ENCODE peak calls at places on chromosome 22, in seven cellular contexts. One of them, this sample, is unnamed.

GRCh38 chr22:48138855-48139254 is 1376.4 kb downstream of the TBC1D22A start:
- DNase-seq in uterus: no peak
- DNase-seq in IMR-90: no peak
- DNase-seq in tibial nerve: no peak
- DNase-seq in suprapubic skin: no peak
- DNase-seq in testis: no peak
- DNase-seq in endothelial cell of umbilical vein: no peak
- DNase-seq in this sample: no peak

GRCh38 chr22:20666560-20666959 is 107.4 kb upstream of the SERPIND1 start:
- DNase-seq in IMR-90: no peak
- DNase-seq in tibial nerve: no peak
- DNase-seq in uterus: no peak
- DNase-seq in testis: no peak
- DNase-seq in endothelial cell of umbilical vein: no peak
- DNase-seq in suprapubic skin: no peak
- DNase-seq in this sample: no peak

GRCh38 chr22:33866521-33866920 is 53.8 kb downstream of the LARGE1 start:
- DNase-seq in uterus: no peak
- DNase-seq in testis: no peak
- DNase-seq in IMR-90: no peak
- DNase-seq in endothelial cell of umbilical vein: no peak
- DNase-seq in suprapubic skin: no peak
- DNase-seq in tibial nerve: no peak
- DNase-seq in this sample: no peak

GRCh38 chr22:42452456-42452855 is 20.3 kb upstream of the NFAM1 start:
- DNase-seq in endothelial cell of umbilical vein: no peak
- DNase-seq in tibial nerve: no peak
- DNase-seq in suprapubic skin: no peak
- DNase-seq in IMR-90: no peak
- DNase-seq in uterus: no peak
- DNase-seq in testis: no peak
- DNase-seq in this sample: no peak

GRCh38 chr22:35892192-35892591 is 136.4 kb downstream of the RBFOX2 start:
- DNase-seq in suprapubic skin: no peak
- DNase-seq in tibial nerve: no peak
- DNase-seq in IMR-90: peak
- DNase-seq in uterus: peak
- DNase-seq in endothelial cell of umbilical vein: peak
- DNase-seq in testis: no peak
- DNase-seq in this sample: peak

GRCh38 chr22:23806837-23807236 is 20.1 kb downstream of the SMARCB1 start:
- DNase-seq in suprapubic skin: no peak
- DNase-seq in tibial nerve: no peak
- DNase-seq in IMR-90: no peak
- DNase-seq in uterus: no peak
- DNase-seq in endothelial cell of umbilical vein: no peak
- DNase-seq in testis: no peak
- DNase-seq in this sample: no peak

GRCh38 chr22:37018815-37019308 is 385 bp downstream of the TST start:
- DNase-seq in tibial nerve: peak
- DNase-seq in testis: peak
- DNase-seq in endothelial cell of umbilical vein: peak
- DNase-seq in IMR-90: peak
- DNase-seq in uterus: peak
- DNase-seq in suprapubic skin: no peak
- DNase-seq in this sample: peak

GRCh38 chr22:39299829-39300178 is 19.6 kb downstream of the RPL3 start:
- DNase-seq in IMR-90: no peak
- DNase-seq in endothelial cell of umbilical vein: no peak
- DNase-seq in tibial nerve: no peak
- DNase-seq in suprapubic skin: no peak
- DNase-seq in testis: no peak
- DNase-seq in uterus: no peak
- DNase-seq in this sample: no peak

GRCh38 chr22:24554316-24555159 is at the start of gene GUCD1:
- DNase-seq in endothelial cell of umbilical vein: peak
- DNase-seq in suprapubic skin: no peak
- DNase-seq in uterus: no peak
- DNase-seq in tibial nerve: no peak
- DNase-seq in IMR-90: peak
- DNase-seq in testis: peak
- DNase-seq in this sample: peak

GRCh38 chr22:46564084-46564714 is 26.8 kb upstream of the CELSR1 start:
- DNase-seq in IMR-90: no peak
- DNase-seq in tibial nerve: no peak
- DNase-seq in suprapubic skin: no peak
- DNase-seq in endothelial cell of umbilical vein: no peak
- DNase-seq in testis: no peak
- DNase-seq in uterus: no peak
- DNase-seq in this sample: no peak

GRCh38 chr22:49881856-49882255 is 28.2 kb downstream of the ZBED4 start:
- DNase-seq in tibial nerve: no peak
- DNase-seq in uterus: no peak
- DNase-seq in testis: no peak
- DNase-seq in IMR-90: no peak
- DNase-seq in suprapubic skin: no peak
- DNase-seq in endothelial cell of umbilical vein: no peak
- DNase-seq in this sample: no peak

GRCh38 chr22:17884084-17884483 is 109.8 kb upstream of the BID start:
- DNase-seq in suprapubic skin: no peak
- DNase-seq in IMR-90: no peak
- DNase-seq in testis: no peak
- DNase-seq in endothelial cell of umbilical vein: no peak
- DNase-seq in uterus: no peak
- DNase-seq in tibial nerve: no peak
- DNase-seq in this sample: peak

GRCh38 chr22:39173787-39174497 is 21.5 kb upstream of the CBX7 start:
- DNase-seq in tibial nerve: no peak
- DNase-seq in testis: no peak
- DNase-seq in IMR-90: no peak
- DNase-seq in endothelial cell of umbilical vein: no peak
- DNase-seq in suprapubic skin: peak
- DNase-seq in uterus: no peak
- DNase-seq in this sample: no peak

GRCh38 chr22:50524664-50525103 is 714 bp downstream of the SCO2 start:
- DNase-seq in testis: no peak
- DNase-seq in IMR-90: no peak
- DNase-seq in tibial nerve: no peak
- DNase-seq in suprapubic skin: no peak
- DNase-seq in endothelial cell of umbilical vein: no peak
- DNase-seq in uterus: no peak
- DNase-seq in this sample: no peak

GRCh38 chr22:49475253-49475652 is 352.4 kb downstream of the BRD1 start:
- DNase-seq in testis: no peak
- DNase-seq in tibial nerve: no peak
- DNase-seq in uterus: no peak
- DNase-seq in IMR-90: no peak
- DNase-seq in endothelial cell of umbilical vein: no peak
- DNase-seq in suprapubic skin: no peak
- DNase-seq in this sample: no peak

GRCh38 chr22:18994780-18995711 is 59.0 kb upstream of the PRODH start:
- DNase-seq in suprapubic skin: no peak
- DNase-seq in IMR-90: no peak
- DNase-seq in tibial nerve: no peak
- DNase-seq in uterus: no peak
- DNase-seq in testis: no peak
- DNase-seq in endothelial cell of umbilical vein: no peak
- DNase-seq in this sample: no peak

GRCh38 chr22:26170795-26171194 is 1.5 kb downstream of the SEZ6L start:
- DNase-seq in tibial nerve: no peak
- DNase-seq in suprapubic skin: peak
- DNase-seq in endothelial cell of umbilical vein: no peak
- DNase-seq in testis: peak
- DNase-seq in uterus: no peak
- DNase-seq in IMR-90: no peak
- DNase-seq in this sample: peak

DNA sequence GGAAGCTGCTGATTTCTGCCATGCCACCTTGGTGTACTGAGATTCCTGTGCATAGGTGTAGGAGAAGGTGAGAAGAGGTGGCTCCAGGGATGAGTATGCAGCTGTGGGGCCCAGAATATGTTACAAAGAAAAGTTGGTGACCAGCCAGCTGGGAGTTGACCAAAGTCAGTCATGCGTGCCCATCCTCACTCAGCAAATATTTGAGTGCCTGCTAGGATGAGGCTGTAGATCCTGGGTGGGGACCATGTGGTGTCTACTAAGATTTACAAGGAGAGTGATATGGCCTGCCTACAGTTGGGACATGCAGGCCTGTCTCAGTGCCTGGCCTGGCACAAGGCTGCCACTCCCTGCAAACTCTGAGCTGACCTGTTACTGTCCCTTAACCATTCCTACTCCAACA is 19.4 kb downstream of the RNF185 start:
- DNase-seq in endothelial cell of umbilical vein: no peak
- DNase-seq in testis: no peak
- DNase-seq in tibial nerve: no peak
- DNase-seq in suprapubic skin: peak
- DNase-seq in uterus: no peak
- DNase-seq in IMR-90: peak
- DNase-seq in this sample: peak
- H3K27ac ChIP-seq in endothelial cell of umbilical vein: no peak
- H3K27ac ChIP-seq in testis: no peak
- H3K27ac ChIP-seq in tibial nerve: no peak
- H3K27ac ChIP-seq in suprapubic skin: peak
- H3K27ac ChIP-seq in uterus: no peak
- H3K27ac ChIP-seq in IMR-90: peak
- H3K27ac ChIP-seq in this sample: peak

GRCh38 chr22:30150212-30150611 is 69.9 kb downstream of the HORMAD2 start:
- DNase-seq in tibial nerve: no peak
- DNase-seq in endothelial cell of umbilical vein: no peak
- DNase-seq in testis: no peak
- DNase-seq in uterus: no peak
- DNase-seq in IMR-90: no peak
- DNase-seq in suprapubic skin: no peak
- DNase-seq in this sample: no peak
- TF ChIP-seq POLR2A in tibial nerve: no peak
- TF ChIP-seq POLR2A in endothelial cell of umbilical vein: no peak
- TF ChIP-seq POLR2A in testis: no peak
- TF ChIP-seq POLR2A in uterus: no peak
- TF ChIP-seq POLR2A in IMR-90: no peak
- TF ChIP-seq POLR2A in suprapubic skin: no peak
- TF ChIP-seq POLR2A in this sample: no peak

DNA sequence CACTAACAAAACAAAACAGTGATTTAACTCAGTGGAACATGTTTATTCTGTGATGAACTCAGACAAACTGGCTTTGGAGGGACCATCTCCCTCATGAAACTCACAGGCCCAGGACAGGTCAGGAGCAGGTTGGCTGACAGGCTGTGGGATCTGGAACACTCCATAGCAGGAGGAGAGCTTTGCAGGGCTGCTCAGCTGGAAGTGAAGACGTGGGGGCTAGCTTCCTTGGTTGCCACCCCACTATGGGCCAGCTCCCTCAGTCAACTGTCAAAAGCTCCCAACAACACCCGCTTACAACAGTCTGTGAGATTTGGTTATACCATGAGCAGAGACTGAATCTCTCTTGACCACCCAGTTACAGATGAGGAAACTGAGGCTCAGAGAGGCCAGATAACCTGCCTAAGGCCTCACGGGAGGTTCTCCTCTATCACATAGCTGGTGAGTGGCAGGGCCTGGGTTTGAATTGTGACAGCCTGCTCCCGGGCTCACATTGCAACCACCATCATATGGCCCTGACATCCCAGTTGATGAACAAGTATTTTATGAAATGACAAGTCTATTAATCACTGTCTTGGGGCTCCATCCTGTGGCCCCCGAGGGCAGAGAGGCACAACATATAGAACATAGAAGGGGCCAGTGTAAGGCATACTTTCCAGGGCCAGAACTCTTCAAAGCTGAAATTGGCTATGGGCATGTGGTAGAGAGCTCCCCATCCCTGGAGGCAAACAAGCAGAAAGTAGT is 473.4 kb downstream of the MN1 start:
- DNase-seq in IMR-90: no peak
- DNase-seq in uterus: no peak
- DNase-seq in suprapubic skin: no peak
- DNase-seq in testis: no peak
- DNase-seq in tibial nerve: no peak
- DNase-seq in endothelial cell of umbilical vein: no peak
- DNase-seq in this sample: no peak
- H3K27ac ChIP-seq in IMR-90: no peak
- H3K27ac ChIP-seq in uterus: no peak
- H3K27ac ChIP-seq in suprapubic skin: no peak
- H3K27ac ChIP-seq in testis: no peak
- H3K27ac ChIP-seq in tibial nerve: no peak
- H3K27ac ChIP-seq in endothelial cell of umbilical vein: no peak
- H3K27ac ChIP-seq in this sample: no peak

GRCh38 chr22:45187891-45188290 is 24.2 kb downstream of the NUP50 start:
- DNase-seq in tibial nerve: no peak
- DNase-seq in uterus: no peak
- DNase-seq in endothelial cell of umbilical vein: no peak
- DNase-seq in suprapubic skin: no peak
- DNase-seq in testis: peak
- DNase-seq in IMR-90: no peak
- DNase-seq in this sample: no peak
- TF ChIP-seq POLR2A in tibial nerve: no peak
- TF ChIP-seq POLR2A in uterus: no peak
- TF ChIP-seq POLR2A in endothelial cell of umbilical vein: no peak
- TF ChIP-seq POLR2A in suprapubic skin: no peak
- TF ChIP-seq POLR2A in testis: no peak
- TF ChIP-seq POLR2A in IMR-90: no peak
- TF ChIP-seq POLR2A in this sample: no peak

DNA sequence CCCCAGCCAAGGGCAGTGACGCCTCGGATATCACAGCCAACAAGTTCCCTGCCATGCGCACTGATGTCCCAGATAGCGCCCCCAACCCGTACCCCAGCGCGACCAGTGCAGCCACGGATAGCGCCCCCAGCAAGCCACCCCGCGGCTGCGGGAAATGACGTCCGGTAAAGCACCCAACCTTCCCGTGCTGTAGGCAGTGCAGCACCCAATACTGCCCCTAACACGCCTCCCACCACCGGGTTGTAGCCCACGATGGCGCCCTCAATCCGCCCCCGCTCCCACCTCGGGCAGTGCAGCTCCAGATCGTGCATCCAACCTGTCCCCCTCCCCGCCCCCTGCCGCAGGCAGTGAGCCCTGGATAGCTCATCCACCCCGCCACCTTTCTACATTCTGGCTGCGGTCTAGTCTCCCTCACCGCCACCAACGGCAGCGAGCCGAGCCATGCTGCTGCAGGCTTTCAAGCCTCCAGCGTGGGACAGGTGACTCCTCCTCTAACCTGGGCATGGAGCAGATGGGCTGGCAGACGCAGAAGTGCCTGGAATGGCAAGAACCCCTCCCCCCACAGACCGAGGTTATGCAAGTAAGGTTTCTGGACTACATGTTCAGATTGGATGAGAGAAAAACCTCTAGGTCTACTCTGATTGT is 540 bp downstream of the RFPL2 start:
- DNase-seq in IMR-90: no peak
- DNase-seq in uterus: no peak
- DNase-seq in testis: no peak
- DNase-seq in suprapubic skin: no peak
- DNase-seq in tibial nerve: no peak
- DNase-seq in endothelial cell of umbilical vein: no peak
- DNase-seq in this sample: peak
- H3K27ac ChIP-seq in IMR-90: no peak
- H3K27ac ChIP-seq in uterus: no peak
- H3K27ac ChIP-seq in testis: no peak
- H3K27ac ChIP-seq in suprapubic skin: no peak
- H3K27ac ChIP-seq in tibial nerve: no peak
- H3K27ac ChIP-seq in endothelial cell of umbilical vein: no peak
- H3K27ac ChIP-seq in this sample: no peak